ENCODE peak calls at places on chromosomes 16 and 17, in four cellular contexts. V, H, Q and D are unnamed samples.

GRCh38 chr17:35930211-35931065 is at the start of gene RDM1:
- DNase-seq in V (peak; percentile 68), H (peak; percentile 85), Q (peak; percentile 78), D (peak; percentile 71)

GRCh38 chr17:30413109-30413508 is 34.4 kb downstream of the CPD start:
- DNase-seq in Q (no peak), V (no peak), H (peak; percentile 43), D (no peak)

GRCh38 chr17:40870136-40870535 is 3.1 kb upstream of the KRT12 start:
- DNase-seq in H (no peak), Q (no peak), V (no peak), D (no peak)

GRCh38 chr17:81365601-81366585 is 29.4 kb upstream of the BAHCC1 start:
- DNase-seq in H (no peak), V (no peak), Q (peak; percentile 79), D (no peak)

GRCh38 chr17:41575336-41575735 is 3.5 kb upstream of the KRT9 start:
- DNase-seq in H (no peak), V (no peak), Q (no peak), D (no peak)

GRCh38 chr17:18224428-18225120 is 861 bp upstream of the LLGL1 start:
- DNase-seq in H (peak; percentile 63), Q (peak; percentile 22), V (no peak), D (peak; percentile 64)

GRCh38 chr17:15261818-15262290 is 3.3 kb downstream of the PMP22 start:
- DNase-seq in Q (peak; percentile 40), V (no peak), H (peak; percentile 48), D (peak; percentile 52)

GRCh38 chr16:89022051-89022836 is 45.2 kb upstream of the CBFA2T3 start:
- DNase-seq in V (no peak), H (no peak), Q (no peak), D (no peak)

GRCh38 chr17:34797724-34798123 is 163.5 kb downstream of the CCT6B start:
- DNase-seq in V (no peak), H (peak; percentile 17), Q (peak; percentile 6), D (peak; percentile 35)

GRCh38 chr17:6361733-6362132 is 73.2 kb downstream of the AIPL1 start:
- DNase-seq in V (no peak), Q (no peak), H (peak; percentile 15), D (no peak)

GRCh38 chr17:82839617-82840292 is at the start of gene ZNF750:
- DNase-seq in H (no peak), Q (no peak), V (no peak), D (no peak)

GRCh38 chr16:57889960-57890751 is 80.8 kb downstream of the CNGB1 start:
- DNase-seq in H (peak; percentile 51), V (no peak), Q (no peak), D (no peak)

GRCh38 chr17:68509151-68510057 is 2.8 kb upstream of the PRKAR1A start:
- DNase-seq in V (no peak), H (no peak), Q (peak; percentile 58), D (peak; percentile 83)

GRCh38 chr16:57773680-57774295 is 28.5 kb downstream of the KIFC3 start:
- DNase-seq in Q (no peak), V (no peak), H (peak; percentile 37), D (peak; percentile 72)